ENCODE peak calls at places on chromosome 13, in seven cellular contexts. G is activated CD4-positive, alpha-beta T cell treated with anti-CD3 and anti-CD28 coated beads for 24 hours; H is COLO829; N is NCI-H69; C is stimulated activated CD4-positive, alpha-beta T cell treated with anti-CD3 and anti-CD28 coated beads, Interleukin-4, amount 100 ng/mL, for 48 hours; D is naive thymus-derived CD4-positive, alpha-beta T cell; J is AML-193. E is an unnamed sample.

GRCh38 chr13:50676602-50677001 is 166.9 kb downstream of the DLEU7 start:
- DNase-seq in G (no peak), N (no peak), H (no peak), D (no peak), J (no peak), C (no peak), E (no peak)

GRCh38 chr13:44271915-44272341 is 101.7 kb upstream of the SERP2 start:
- DNase-seq in J (no peak), D (no peak), G (no peak), C (no peak), H (no peak), N (peak; percentile 83), E (peak; percentile 36)

GRCh38 chr13:93450226-93450625 is 223.6 kb downstream of the GPC6 start:
- DNase-seq in J (no peak), C (no peak), G (no peak), N (no peak), H (peak; percentile 10), D (no peak), E (no peak)

GRCh38 chr13:55571237-55571867 is 1569.4 kb upstream of the PRR20A start:
- DNase-seq in N (no peak), J (no peak), H (no peak), C (no peak), D (no peak), G (no peak), E (no peak)

GRCh38 chr13:65638572-65639168 is 1591.5 kb downstream of the PCDH9 start:
- DNase-seq in J (peak; percentile 47), N (peak; percentile 79), C (no peak), G (no peak), D (no peak), H (peak; percentile 42), E (peak; percentile 72)

GRCh38 chr13:92829930-92830329 is 396.7 kb upstream of the GPC6 start:
- DNase-seq in N (peak; percentile 14), H (no peak), D (no peak), C (no peak), J (no peak), G (no peak), E (no peak)

GRCh38 chr13:37407156-37407555 is 191.4 kb downstream of the POSTN start:
- DNase-seq in C (no peak), G (no peak), H (no peak), J (no peak), N (no peak), D (no peak), E (no peak)

GRCh38 chr13:50437252-50437651 is 406.2 kb downstream of the DLEU7 start:
- DNase-seq in H (no peak), C (no peak), J (no peak), D (no peak), G (no peak), N (no peak), E (no peak)

E was measured in NCI-H82.